ENCODE peak calls at places on chromosomes 7 and 10, in eight cellular contexts. I, P, G, Y, C, L, V and X are unnamed samples. For H3K4me1 and H3K27me3, the result is how much of the 10 kb centered on the place peaks cover.

GRCh38 chr10:97689637-97690036 is 2.6 kb upstream of the AVPI1 start:
- DNase-seq in I (no peak), P (peak), G (no peak), Y (no peak), C (peak), L (peak), V (no peak), X (peak)

GRCh38 chr7:33459340-33459751 is 330.0 kb downstream of the BBS9 start:
- DNase-seq in I (no peak), P (peak), G (no peak), Y (peak), C (peak), L (no peak), V (peak), X (peak)

GRCh38 chr7:95141755-95142154 is 182.6 kb downstream of the PON1 start:
- DNase-seq in I (no peak), P (peak), G (no peak), Y (no peak), C (no peak), L (no peak), V (no peak), X (no peak)

GRCh38 chr10:103765981-103766380 is 89.4 kb downstream of the SH3PXD2A start:
- DNase-seq in I (peak), P (peak), G (no peak), Y (peak), C (peak), L (no peak), V (no peak), X (no peak)

GRCh38 chr7:67311901-67312300 is 315.3 kb downstream of the TYW1 start:
- DNase-seq in I (no peak), P (peak), G (no peak), Y (no peak), C (peak), L (no peak), V (no peak), X (no peak)

GRCh38 chr7:147376152-147376551 is 1214.4 kb upstream of the C7orf33 start:
- DNase-seq in I (no peak), P (no peak), G (no peak), Y (no peak), C (no peak), L (no peak), V (no peak), X (no peak)

GRCh38 chr10:78405231-78405630 is 371.6 kb downstream of the RPS24 start:
- DNase-seq in I (no peak), P (peak), G (no peak), Y (no peak), C (no peak), L (no peak), V (no peak), X (no peak)

GRCh38 chr7:27108390-27109127 is 6.1 kb upstream of the HOXA2 start:
- DNase-seq in I (no peak), P (peak), G (peak), Y (no peak), C (peak), L (no peak), V (no peak), X (peak)

GRCh38 chr7:123647106-123647730 is 8.4 kb upstream of the LMOD2 start:
- DNase-seq in I (no peak), P (no peak), G (no peak), Y (no peak), C (no peak), L (no peak), V (no peak), X (no peak)

GRCh38 chr10:12617205-12618175 is 268.1 kb downstream of the CAMK1D start:
- DNase-seq in I (no peak), P (peak), G (no peak), Y (no peak), C (no peak), L (no peak), V (no peak), X (no peak)

GRCh38 chr10:110786172-110786571 is 85.6 kb upstream of the PDCD4 start:
- DNase-seq in I (no peak), P (peak), G (no peak), Y (no peak), C (peak), L (no peak), V (no peak), X (peak)

GRCh38 chr10:79407397-79407796 is 38.0 kb downstream of the ZCCHC24 start:
- DNase-seq in I (no peak), P (no peak), G (no peak), Y (no peak), C (no peak), L (no peak), V (no peak), X (no peak)

GRCh38 chr10:113897693-113898618 is 43.5 kb downstream of the NHLRC2 start:
- DNase-seq in I (peak), P (no peak), G (no peak), Y (no peak), C (no peak), L (no peak), V (no peak), X (peak)

GRCh38 chr10:103822052-103822716 is 33.2 kb downstream of the SH3PXD2A start:
- DNase-seq in I (no peak), P (no peak), G (no peak), Y (no peak), C (no peak), L (no peak), V (no peak), X (no peak)

GRCh38 chr7:30450983-30451497 is 27.5 kb downstream of the NOD1 start:
- DNase-seq in I (no peak), P (no peak), G (no peak), Y (no peak), C (no peak), L (no peak), V (no peak), X (no peak)

GRCh38 chr10:1156921-1157614 is 100.9 kb downstream of the WDR37 start:
- DNase-seq in I (no peak), P (no peak), G (no peak), Y (no peak), C (no peak), L (no peak), V (no peak), X (no peak)

GRCh38 chr7:69800495-69800894 is 202.2 kb downstream of the AUTS2 start:
- DNase-seq in I (no peak), P (peak), G (no peak), Y (peak), C (no peak), L (no peak), V (no peak), X (peak)

GRCh38 chr10:58516118-58516517 is 3.4 kb downstream of the BICC1 start:
- DNase-seq in I (no peak), P (peak), G (no peak), Y (no peak), C (no peak), L (no peak), V (no peak), X (no peak)

GRCh38 chr10:126670886-126671285 is 393 bp upstream of the C10orf90 start:
- DNase-seq in I (no peak), P (no peak), G (no peak), Y (no peak), C (no peak), L (no peak), V (no peak), X (no peak)

GRCh38 chr7:92013611-92014010 is 72.9 kb downstream of the AKAP9 start:
- DNase-seq in I (no peak), P (no peak), G (no peak), Y (no peak), C (no peak), L (no peak), V (no peak), X (no peak)

GRCh38 chr7:71984348-71984747 is 427.8 kb downstream of the CALN1 start:
- DNase-seq in I (no peak), P (no peak), G (no peak), Y (no peak), C (no peak), L (no peak), V (no peak), X (no peak)

GRCh38 chr7:115603416-115603815 is 427.1 kb downstream of the TFEC start:
- DNase-seq in I (no peak), P (no peak), G (no peak), Y (no peak), C (no peak), L (no peak), V (no peak), X (no peak)

GRCh38 chr10:103180491-103180890 is 12.6 kb downstream of the NT5C2 start:
- DNase-seq in I (no peak), P (no peak), G (no peak), Y (no peak), C (no peak), L (no peak), V (no peak), X (no peak)

GRCh38 chr10:86657396-86658011 is 3.2 kb downstream of the OPN4 start:
- DNase-seq in I (no peak), P (no peak), G (no peak), Y (no peak), C (peak), L (no peak), V (no peak), X (no peak)

GRCh38 chr7:28784166-28784870 is 173.8 kb downstream of the TRIL start:
- DNase-seq in I (no peak), P (peak), G (no peak), Y (peak), C (peak), L (no peak), V (no peak), X (peak)

GRCh38 chr10:59587083-59587755 is 122.4 kb downstream of the SLC16A9 start:
- DNase-seq in I (no peak), P (no peak), G (no peak), Y (no peak), C (no peak), L (peak), V (no peak), X (no peak)

GRCh38 chr7:128408709-128409434 is 910 bp downstream of the IMPDH1 start:
- DNase-seq in I (no peak), P (no peak), G (no peak), Y (no peak), C (peak), L (no peak), V (no peak), X (peak)

GRCh38 chr7:77626515-77627306 is 69.5 kb upstream of the RSBN1L start:
- DNase-seq in I (no peak), P (no peak), G (no peak), Y (no peak), C (no peak), L (no peak), V (no peak), X (no peak)

GRCh38 chr7:130930260-130930659 is 196.3 kb upstream of the KLF14 start:
- DNase-seq in I (no peak), P (peak), G (peak), Y (no peak), C (peak), L (no peak), V (no peak), X (no peak)

GRCh38 chr7:78020131-78020873 is 221.7 kb downstream of the PHTF2 start:
- DNase-seq in I (no peak), P (peak), G (peak), Y (peak), C (peak), L (peak), V (no peak), X (peak)

GRCh38 chr10:91210435-91210834 is 10.0 kb upstream of the PCGF5 start:
- DNase-seq in I (no peak), P (no peak), G (no peak), Y (peak), C (no peak), L (no peak), V (no peak), X (no peak)

DNA sequence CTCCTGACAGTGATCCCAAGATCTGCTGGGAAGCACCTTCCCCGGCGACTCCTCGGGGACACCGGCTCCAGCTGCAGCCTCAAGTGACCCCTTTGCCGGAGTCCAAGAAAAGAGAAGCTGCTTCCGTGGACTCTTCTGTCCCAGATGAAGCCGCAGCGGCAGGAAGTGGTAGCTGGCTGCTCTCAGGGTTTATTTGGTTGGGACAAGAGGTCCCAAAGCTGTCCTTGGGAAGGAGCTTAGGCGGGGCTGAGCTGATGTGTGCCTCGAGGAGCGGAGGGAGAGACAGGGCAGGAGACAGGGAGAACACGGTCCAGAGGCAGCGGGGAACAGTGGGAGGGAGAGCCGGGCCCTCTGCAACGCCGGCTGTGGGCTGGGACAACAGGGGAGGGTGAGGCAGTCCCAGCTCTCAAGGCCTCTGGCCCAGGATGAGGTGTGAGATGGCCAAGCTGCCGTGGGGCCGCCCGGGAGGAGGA is 13.1 kb upstream of the FAM20C start:
- DNase-seq in I (peak), P (no peak), G (no peak), Y (no peak), C (no peak), L (no peak), V (no peak), X (no peak)
- H3K4me3 ChIP-seq in I (peak), P (no peak), G (no peak), Y (no peak), C (no peak), L (no peak), V (no peak), X (no peak)

GRCh38 chr10:124700293-124701037 is 43.7 kb downstream of the FAM53B start:
- DNase-seq in I (no peak), P (no peak), G (no peak), Y (no peak), C (no peak), L (no peak), V (no peak), X (no peak)
- H3K4me1 ChIP-seq in I (half or more), P (under half), G (half or more), Y (under half), C (under half), L (under half), V (under half), X (under half)

GRCh38 chr7:155809947-155810606 is 2.2 kb downstream of the SHH start:
- DNase-seq in I (no peak), P (no peak), G (no peak), Y (no peak), C (no peak), L (no peak), V (no peak), X (no peak)

GRCh38 chr7:155807805-155808550 is 4.3 kb downstream of the SHH start:
- DNase-seq in I (no peak), P (no peak), G (no peak), Y (no peak), C (no peak), L (no peak), V (no peak), X (no peak)

GRCh38 chr7:155807013-155807804 is 5.1 kb downstream of the SHH start:
- DNase-seq in I (no peak), P (no peak), G (no peak), Y (no peak), C (no peak), L (no peak), V (no peak), X (no peak)

GRCh38 chr7:155809332-155809946 is 2.8 kb downstream of the SHH start:
- DNase-seq in I (no peak), P (no peak), G (no peak), Y (no peak), C (no peak), L (no peak), V (no peak), X (no peak)

GRCh38 chr7:155808551-155809331 is 3.5 kb downstream of the SHH start:
- DNase-seq in I (no peak), P (no peak), G (no peak), Y (no peak), C (no peak), L (no peak), V (no peak), X (no peak)
- H3K27me3 ChIP-seq in I (half or more), P (half or more), G (half or more), Y (half or more), C (half or more), L (under half), V (half or more), X (half or more)

DNA sequence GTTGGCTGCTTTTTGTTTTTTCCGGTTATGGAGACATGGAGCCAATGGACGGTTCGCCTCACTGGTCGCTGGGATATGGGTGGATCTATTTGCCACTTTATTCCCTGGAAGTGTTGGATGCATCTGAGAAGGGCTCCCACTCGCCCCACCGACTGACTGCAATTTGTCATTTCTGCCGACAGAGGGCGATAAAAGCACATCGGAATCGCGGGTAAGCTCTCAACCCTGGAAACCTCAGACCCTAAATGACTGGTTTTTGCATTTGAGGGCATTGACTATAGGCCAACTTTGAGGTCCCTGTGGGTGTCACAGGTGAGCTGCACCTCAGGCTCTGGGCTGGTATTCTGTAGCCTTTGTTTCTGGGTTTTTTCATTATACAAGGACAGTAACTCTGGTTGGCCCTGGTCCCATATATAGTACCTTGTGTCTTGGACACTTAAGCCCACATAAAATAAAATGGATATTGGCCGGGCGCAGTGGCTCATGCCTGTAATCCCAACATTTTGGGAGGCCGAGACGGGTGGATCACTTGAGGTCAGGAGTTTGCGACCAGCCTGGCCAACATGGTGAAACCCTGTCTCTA is 11.9 kb upstream of the OPALIN start:
- DNase-seq in I (peak), P (peak), G (no peak), Y (peak), C (peak), L (peak), V (peak), X (peak)
- H3K4me3 ChIP-seq in I (no peak), P (no peak), G (no peak), Y (no peak), C (no peak), L (no peak), V (no peak), X (no peak)

DNA sequence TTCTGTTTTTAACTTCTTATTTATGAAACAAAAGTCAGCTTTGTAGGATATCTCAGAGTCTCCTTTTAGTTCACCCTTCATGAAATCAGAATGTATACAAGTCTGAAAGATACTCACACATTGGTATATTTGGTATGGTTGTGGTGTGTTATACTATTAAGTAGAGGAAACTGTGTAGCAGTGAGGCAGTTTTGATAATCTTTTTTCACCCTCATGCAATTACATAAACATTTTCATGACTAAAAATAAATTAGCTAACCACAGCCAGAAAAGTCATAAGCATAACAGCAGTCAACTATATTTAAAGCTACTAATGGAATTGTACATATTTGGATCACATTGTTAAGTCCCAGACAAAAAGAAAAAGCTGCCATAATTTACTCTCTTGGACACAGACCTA is 62.1 kb downstream of the FAM185A start:
- DNase-seq in I (no peak), P (no peak), G (no peak), Y (no peak), C (peak), L (no peak), V (no peak), X (no peak)
- H3K4me1 ChIP-seq in I (under half), P (under half), G (under half), Y (under half), C (under half), L (under half), V (under half), X (under half)

GRCh38 chr10:22323538-22324305 is 2.8 kb downstream of the BMI1 start:
- DNase-seq in I (no peak), P (no peak), G (no peak), Y (no peak), C (no peak), L (no peak), V (no peak), X (no peak)
- H3K27me3 ChIP-seq in I (under half), P (under half), G (under half), Y (under half), C (under half), L (under half), V (under half), X (half or more)

GRCh38 chr10:112816033-112816430 is 134.0 kb upstream of the TCF7L2 start:
- DNase-seq in I (no peak), P (peak), G (no peak), Y (no peak), C (no peak), L (no peak), V (no peak), X (no peak)
- H3K4me3 ChIP-seq in I (peak), P (no peak), G (no peak), Y (no peak), C (no peak), L (no peak), V (no peak), X (no peak)